ENCODE peak calls at places on chromosomes 11 and 22, in eight cellular contexts. One of them, this sample, is unnamed.

GRCh38 chr11:50032574-50032973 is at the start of gene OR4C45:
- DNase-seq in GM19239: no peak
- DNase-seq in cardiac septum: no peak
- DNase-seq in fibroblast of the conjunctiva: no peak
- DNase-seq in T follicular helper cell: no peak
- DNase-seq in NCI-H524 treated with DMSO at 0.1 percent for 48 hours: no peak
- DNase-seq in fibroblast of mammary gland: no peak
- DNase-seq in endodermal cell: no peak
- DNase-seq in this sample: no peak

GRCh38 chr22:44391481-44392445 is 79.0 kb upstream of the SHISAL1 start:
- DNase-seq in GM19239: no peak
- DNase-seq in cardiac septum: peak
- DNase-seq in fibroblast of the conjunctiva: no peak
- DNase-seq in T follicular helper cell: no peak
- DNase-seq in NCI-H524 treated with DMSO at 0.1 percent for 48 hours: no peak
- DNase-seq in fibroblast of mammary gland: no peak
- DNase-seq in endodermal cell: peak
- DNase-seq in this sample: no peak

GRCh38 chr11:118174006-118174567 is 2.4 kb downstream of the SCN2B start:
- DNase-seq in GM19239: no peak
- DNase-seq in cardiac septum: no peak
- DNase-seq in fibroblast of the conjunctiva: no peak
- DNase-seq in T follicular helper cell: no peak
- DNase-seq in NCI-H524 treated with DMSO at 0.1 percent for 48 hours: no peak
- DNase-seq in fibroblast of mammary gland: no peak
- DNase-seq in endodermal cell: no peak
- DNase-seq in this sample: no peak

GRCh38 chr11:12377824-12378593 is 638 bp downstream of the PARVA start:
- DNase-seq in GM19239: no peak
- DNase-seq in cardiac septum: peak
- DNase-seq in fibroblast of the conjunctiva: peak
- DNase-seq in T follicular helper cell: no peak
- DNase-seq in NCI-H524 treated with DMSO at 0.1 percent for 48 hours: no peak
- DNase-seq in fibroblast of mammary gland: peak
- DNase-seq in endodermal cell: peak
- DNase-seq in this sample: peak

GRCh38 chr22:50303848-50304527 is 3.5 kb downstream of the PLXNB2 start:
- DNase-seq in GM19239: no peak
- DNase-seq in cardiac septum: no peak
- DNase-seq in fibroblast of the conjunctiva: no peak
- DNase-seq in T follicular helper cell: no peak
- DNase-seq in NCI-H524 treated with DMSO at 0.1 percent for 48 hours: no peak
- DNase-seq in fibroblast of mammary gland: peak
- DNase-seq in endodermal cell: peak
- DNase-seq in this sample: peak

GRCh38 chr11:126547691-126548090 is 192.2 kb downstream of the ST3GAL4 start:
- DNase-seq in GM19239: no peak
- DNase-seq in cardiac septum: no peak
- DNase-seq in fibroblast of the conjunctiva: no peak
- DNase-seq in T follicular helper cell: no peak
- DNase-seq in NCI-H524 treated with DMSO at 0.1 percent for 48 hours: no peak
- DNase-seq in fibroblast of mammary gland: no peak
- DNase-seq in endodermal cell: no peak
- DNase-seq in this sample: no peak

GRCh38 chr11:39628311-39628710 is 1831.1 kb downstream of the LRRC4C start:
- DNase-seq in GM19239: no peak
- DNase-seq in cardiac septum: no peak
- DNase-seq in fibroblast of the conjunctiva: no peak
- DNase-seq in T follicular helper cell: no peak
- DNase-seq in NCI-H524 treated with DMSO at 0.1 percent for 48 hours: no peak
- DNase-seq in fibroblast of mammary gland: no peak
- DNase-seq in endodermal cell: no peak
- DNase-seq in this sample: no peak

GRCh38 chr11:117300301-117300700 is 9.2 kb downstream of the BACE1-AS start:
- DNase-seq in GM19239: no peak
- DNase-seq in cardiac septum: peak
- DNase-seq in fibroblast of the conjunctiva: peak
- DNase-seq in T follicular helper cell: no peak
- DNase-seq in NCI-H524 treated with DMSO at 0.1 percent for 48 hours: no peak
- DNase-seq in fibroblast of mammary gland: peak
- DNase-seq in endodermal cell: peak
- DNase-seq in this sample: peak

GRCh38 chr11:44624761-44625221 is 59.3 kb downstream of the CD82 start:
- DNase-seq in GM19239: no peak
- DNase-seq in cardiac septum: peak
- DNase-seq in fibroblast of the conjunctiva: no peak
- DNase-seq in T follicular helper cell: no peak
- DNase-seq in NCI-H524 treated with DMSO at 0.1 percent for 48 hours: no peak
- DNase-seq in fibroblast of mammary gland: no peak
- DNase-seq in endodermal cell: peak
- DNase-seq in this sample: no peak

GRCh38 chr11:75174348-75174747 is 23.4 kb downstream of the SLCO2B1 start:
- DNase-seq in GM19239: no peak
- DNase-seq in cardiac septum: no peak
- DNase-seq in fibroblast of the conjunctiva: no peak
- DNase-seq in T follicular helper cell: no peak
- DNase-seq in NCI-H524 treated with DMSO at 0.1 percent for 48 hours: no peak
- DNase-seq in fibroblast of mammary gland: no peak
- DNase-seq in endodermal cell: no peak
- DNase-seq in this sample: no peak

GRCh38 chr11:105673089-105673488 is 63.2 kb downstream of the GRIA4 start:
- DNase-seq in GM19239: no peak
- DNase-seq in cardiac septum: no peak
- DNase-seq in fibroblast of the conjunctiva: peak
- DNase-seq in T follicular helper cell: no peak
- DNase-seq in NCI-H524 treated with DMSO at 0.1 percent for 48 hours: no peak
- DNase-seq in fibroblast of mammary gland: peak
- DNase-seq in endodermal cell: peak
- DNase-seq in this sample: no peak

GRCh38 chr11:44619931-44620725 is 54.7 kb downstream of the CD82 start:
- DNase-seq in GM19239: no peak
- DNase-seq in cardiac septum: peak
- DNase-seq in fibroblast of the conjunctiva: no peak
- DNase-seq in T follicular helper cell: no peak
- DNase-seq in NCI-H524 treated with DMSO at 0.1 percent for 48 hours: no peak
- DNase-seq in fibroblast of mammary gland: no peak
- DNase-seq in endodermal cell: peak
- DNase-seq in this sample: peak

GRCh38 chr11:74090701-74091100 is 80.1 kb downstream of the C2CD3 start:
- DNase-seq in GM19239: no peak
- DNase-seq in cardiac septum: no peak
- DNase-seq in fibroblast of the conjunctiva: no peak
- DNase-seq in T follicular helper cell: no peak
- DNase-seq in NCI-H524 treated with DMSO at 0.1 percent for 48 hours: no peak
- DNase-seq in fibroblast of mammary gland: peak
- DNase-seq in endodermal cell: no peak
- DNase-seq in this sample: no peak

GRCh38 chr22:37709445-37709765 is 12.6 kb downstream of the TRIOBP start:
- DNase-seq in GM19239: no peak
- DNase-seq in cardiac septum: no peak
- DNase-seq in fibroblast of the conjunctiva: no peak
- DNase-seq in T follicular helper cell: no peak
- DNase-seq in NCI-H524 treated with DMSO at 0.1 percent for 48 hours: no peak
- DNase-seq in fibroblast of mammary gland: no peak
- DNase-seq in endodermal cell: no peak
- DNase-seq in this sample: no peak

GRCh38 chr11:8333431-8334401 is 70.0 kb upstream of the LMO1 start:
- DNase-seq in GM19239: no peak
- DNase-seq in cardiac septum: no peak
- DNase-seq in fibroblast of the conjunctiva: no peak
- DNase-seq in T follicular helper cell: no peak
- DNase-seq in NCI-H524 treated with DMSO at 0.1 percent for 48 hours: peak
- DNase-seq in fibroblast of mammary gland: peak
- DNase-seq in endodermal cell: peak
- DNase-seq in this sample: no peak

GRCh38 chr11:130448416-130449068 is at the start of gene ADAMTS15:
- DNase-seq in GM19239: no peak
- DNase-seq in cardiac septum: peak
- DNase-seq in fibroblast of the conjunctiva: peak
- DNase-seq in T follicular helper cell: no peak
- DNase-seq in NCI-H524 treated with DMSO at 0.1 percent for 48 hours: peak
- DNase-seq in fibroblast of mammary gland: peak
- DNase-seq in endodermal cell: peak
- DNase-seq in this sample: peak

GRCh38 chr11:47667135-47667534 is 24.8 kb upstream of the MTCH2 start:
- DNase-seq in GM19239: no peak
- DNase-seq in cardiac septum: peak
- DNase-seq in fibroblast of the conjunctiva: no peak
- DNase-seq in T follicular helper cell: no peak
- DNase-seq in NCI-H524 treated with DMSO at 0.1 percent for 48 hours: no peak
- DNase-seq in fibroblast of mammary gland: no peak
- DNase-seq in endodermal cell: no peak
- DNase-seq in this sample: no peak

GRCh38 chr11:64861227-64861970 is 16.9 kb upstream of the CDC42BPG start:
- DNase-seq in GM19239: no peak
- DNase-seq in cardiac septum: no peak
- DNase-seq in fibroblast of the conjunctiva: no peak
- DNase-seq in T follicular helper cell: no peak
- DNase-seq in NCI-H524 treated with DMSO at 0.1 percent for 48 hours: no peak
- DNase-seq in fibroblast of mammary gland: no peak
- DNase-seq in endodermal cell: no peak
- DNase-seq in this sample: no peak

GRCh38 chr11:124050770-124051169 is 9.6 kb upstream of the OR10G7 start:
- DNase-seq in GM19239: no peak
- DNase-seq in cardiac septum: no peak
- DNase-seq in fibroblast of the conjunctiva: no peak
- DNase-seq in T follicular helper cell: no peak
- DNase-seq in NCI-H524 treated with DMSO at 0.1 percent for 48 hours: no peak
- DNase-seq in fibroblast of mammary gland: no peak
- DNase-seq in endodermal cell: no peak
- DNase-seq in this sample: no peak

GRCh38 chr22:43921361-43921760 is 2.2 kb upstream of the PNPLA3 start:
- DNase-seq in GM19239: no peak
- DNase-seq in cardiac septum: no peak
- DNase-seq in fibroblast of the conjunctiva: no peak
- DNase-seq in T follicular helper cell: no peak
- DNase-seq in NCI-H524 treated with DMSO at 0.1 percent for 48 hours: no peak
- DNase-seq in fibroblast of mammary gland: peak
- DNase-seq in endodermal cell: no peak
- DNase-seq in this sample: no peak

GRCh38 chr11:75924966-75925784 is 110.2 kb downstream of the UVRAG start:
- DNase-seq in GM19239: no peak
- DNase-seq in cardiac septum: no peak
- DNase-seq in fibroblast of the conjunctiva: no peak
- DNase-seq in T follicular helper cell: no peak
- DNase-seq in NCI-H524 treated with DMSO at 0.1 percent for 48 hours: no peak
- DNase-seq in fibroblast of mammary gland: peak
- DNase-seq in endodermal cell: no peak
- DNase-seq in this sample: peak